ENCODE peak calls at places on chromosomes 4 and X, in six cellular contexts. One of them, this sample, is unnamed.

GRCh38 chr4:71713611-71714203 is 70.2 kb downstream of the GC start:
- DNase-seq in mucosa of descending colon: no peak
- DNase-seq in activated T-cell treated with anti-CD3 and anti-CD28 coated beads, Interleukin-2, amount 50 U/mL, for 4 hours: no peak
- DNase-seq in fibroblast of pulmonary artery: peak
- DNase-seq in AG04449: peak
- DNase-seq in heart left ventricle: peak
- DNase-seq in this sample: peak

GRCh38 chr4:146591986-146592385 is 46.7 kb upstream of the POU4F2 start:
- DNase-seq in AG04449: no peak
- DNase-seq in fibroblast of pulmonary artery: no peak
- DNase-seq in mucosa of descending colon: no peak
- DNase-seq in activated T-cell treated with anti-CD3 and anti-CD28 coated beads, Interleukin-2, amount 50 U/mL, for 4 hours: no peak
- DNase-seq in heart left ventricle: no peak
- DNase-seq in this sample: no peak

GRCh38 chr4:770022-770421 is 55.9 kb downstream of the CPLX1 start:
- DNase-seq in AG04449: no peak
- DNase-seq in heart left ventricle: no peak
- DNase-seq in mucosa of descending colon: peak
- DNase-seq in fibroblast of pulmonary artery: no peak
- DNase-seq in activated T-cell treated with anti-CD3 and anti-CD28 coated beads, Interleukin-2, amount 50 U/mL, for 4 hours: no peak
- DNase-seq in this sample: no peak

GRCh38 chr4:61173799-61174198 is 26.3 kb upstream of the ADGRL3 start:
- DNase-seq in mucosa of descending colon: no peak
- DNase-seq in AG04449: no peak
- DNase-seq in heart left ventricle: no peak
- DNase-seq in activated T-cell treated with anti-CD3 and anti-CD28 coated beads, Interleukin-2, amount 50 U/mL, for 4 hours: no peak
- DNase-seq in fibroblast of pulmonary artery: no peak
- DNase-seq in this sample: no peak

GRCh38 chr4:142404191-142404611 is 441.9 kb downstream of the INPP4B start:
- DNase-seq in activated T-cell treated with anti-CD3 and anti-CD28 coated beads, Interleukin-2, amount 50 U/mL, for 4 hours: peak
- DNase-seq in heart left ventricle: peak
- DNase-seq in mucosa of descending colon: no peak
- DNase-seq in fibroblast of pulmonary artery: peak
- DNase-seq in AG04449: no peak
- DNase-seq in this sample: peak

GRCh38 chr4:183617075-183617474 is 41.9 kb downstream of the RWDD4 start:
- DNase-seq in heart left ventricle: no peak
- DNase-seq in mucosa of descending colon: no peak
- DNase-seq in AG04449: no peak
- DNase-seq in activated T-cell treated with anti-CD3 and anti-CD28 coated beads, Interleukin-2, amount 50 U/mL, for 4 hours: no peak
- DNase-seq in fibroblast of pulmonary artery: no peak
- DNase-seq in this sample: no peak

GRCh38 chrX:14357314-14357713 is 172.0 kb upstream of the GLRA2 start:
- DNase-seq in heart left ventricle: no peak
- DNase-seq in AG04449: no peak
- DNase-seq in activated T-cell treated with anti-CD3 and anti-CD28 coated beads, Interleukin-2, amount 50 U/mL, for 4 hours: no peak
- DNase-seq in mucosa of descending colon: no peak
- DNase-seq in fibroblast of pulmonary artery: no peak
- DNase-seq in this sample: no peak

GRCh38 chr4:20271954-20272353 is 20.2 kb downstream of the SLIT2 start:
- DNase-seq in AG04449: no peak
- DNase-seq in fibroblast of pulmonary artery: no peak
- DNase-seq in heart left ventricle: no peak
- DNase-seq in mucosa of descending colon: no peak
- DNase-seq in activated T-cell treated with anti-CD3 and anti-CD28 coated beads, Interleukin-2, amount 50 U/mL, for 4 hours: no peak
- DNase-seq in this sample: no peak

GRCh38 chr4:54395013-54395527 is 166.0 kb downstream of the PDGFRA start:
- DNase-seq in mucosa of descending colon: no peak
- DNase-seq in fibroblast of pulmonary artery: no peak
- DNase-seq in activated T-cell treated with anti-CD3 and anti-CD28 coated beads, Interleukin-2, amount 50 U/mL, for 4 hours: no peak
- DNase-seq in AG04449: no peak
- DNase-seq in heart left ventricle: no peak
- DNase-seq in this sample: no peak

GRCh38 chr4:25927361-25928040 is 13.5 kb downstream of the SMIM20 start:
- DNase-seq in activated T-cell treated with anti-CD3 and anti-CD28 coated beads, Interleukin-2, amount 50 U/mL, for 4 hours: no peak
- DNase-seq in mucosa of descending colon: no peak
- DNase-seq in heart left ventricle: no peak
- DNase-seq in fibroblast of pulmonary artery: no peak
- DNase-seq in AG04449: no peak
- DNase-seq in this sample: no peak

GRCh38 chrX:8272846-8273245 is 101.8 kb upstream of the VCX2 start:
- DNase-seq in mucosa of descending colon: no peak
- DNase-seq in activated T-cell treated with anti-CD3 and anti-CD28 coated beads, Interleukin-2, amount 50 U/mL, for 4 hours: no peak
- DNase-seq in fibroblast of pulmonary artery: peak
- DNase-seq in AG04449: no peak
- DNase-seq in heart left ventricle: no peak
- DNase-seq in this sample: no peak